ENCODE peak calls at places on chromosomes 12 and 14, in eight cellular contexts. One of them, this sample, is unnamed.

GRCh38 chr14:26286066-26286791 is 311.6 kb downstream of the NOVA1 start:
- DNase-seq in activated CD8-positive, alpha-beta memory T cell treated with anti-CD3 and anti-CD28 coated beads, Interleukin-2, amount 50 U/mL, for 4 hours: no peak
- DNase-seq in tibial artery: no peak
- DNase-seq in RPMI7951: no peak
- DNase-seq in AG10803: no peak
- DNase-seq in stimulated activated CD4-positive, alpha-beta T cell treated with anti-CD3 and anti-CD28 coated beads, Interleukin-2, amount 100 ng/mL, for 48 hours: no peak
- DNase-seq in progenitor cell of endocrine pancreas: no peak
- DNase-seq in AG04450: no peak
- DNase-seq in this sample: no peak

GRCh38 chr14:88879016-88879415 is 54.6 kb downstream of the TTC8 start:
- DNase-seq in AG10803: peak; percentile 66
- DNase-seq in tibial artery: no peak
- DNase-seq in stimulated activated CD4-positive, alpha-beta T cell treated with anti-CD3 and anti-CD28 coated beads, Interleukin-2, amount 100 ng/mL, for 48 hours: no peak
- DNase-seq in activated CD8-positive, alpha-beta memory T cell treated with anti-CD3 and anti-CD28 coated beads, Interleukin-2, amount 50 U/mL, for 4 hours: no peak
- DNase-seq in progenitor cell of endocrine pancreas: no peak
- DNase-seq in AG04450: peak; percentile 46
- DNase-seq in RPMI7951: peak; percentile 85
- DNase-seq in this sample: no peak

GRCh38 chr14:98945611-98946570 is 326.1 kb downstream of the BCL11B start:
- DNase-seq in progenitor cell of endocrine pancreas: no peak
- DNase-seq in activated CD8-positive, alpha-beta memory T cell treated with anti-CD3 and anti-CD28 coated beads, Interleukin-2, amount 50 U/mL, for 4 hours: no peak
- DNase-seq in AG10803: no peak
- DNase-seq in stimulated activated CD4-positive, alpha-beta T cell treated with anti-CD3 and anti-CD28 coated beads, Interleukin-2, amount 100 ng/mL, for 48 hours: no peak
- DNase-seq in tibial artery: no peak
- DNase-seq in AG04450: no peak
- DNase-seq in RPMI7951: peak; percentile 85
- DNase-seq in this sample: no peak

GRCh38 chr14:99737451-99737951 is 53.4 kb downstream of the CYP46A1 start:
- DNase-seq in stimulated activated CD4-positive, alpha-beta T cell treated with anti-CD3 and anti-CD28 coated beads, Interleukin-2, amount 100 ng/mL, for 48 hours: no peak
- DNase-seq in tibial artery: peak; percentile 76
- DNase-seq in activated CD8-positive, alpha-beta memory T cell treated with anti-CD3 and anti-CD28 coated beads, Interleukin-2, amount 50 U/mL, for 4 hours: no peak
- DNase-seq in progenitor cell of endocrine pancreas: no peak
- DNase-seq in AG10803: peak; percentile 11
- DNase-seq in RPMI7951: no peak
- DNase-seq in AG04450: no peak
- DNase-seq in this sample: no peak

GRCh38 chr14:60753264-60754126 is 18.9 kb downstream of the MNAT1 start:
- DNase-seq in tibial artery: no peak
- DNase-seq in progenitor cell of endocrine pancreas: no peak
- DNase-seq in AG10803: peak; percentile 61
- DNase-seq in activated CD8-positive, alpha-beta memory T cell treated with anti-CD3 and anti-CD28 coated beads, Interleukin-2, amount 50 U/mL, for 4 hours: peak; percentile 36
- DNase-seq in RPMI7951: peak; percentile 64
- DNase-seq in AG04450: no peak
- DNase-seq in stimulated activated CD4-positive, alpha-beta T cell treated with anti-CD3 and anti-CD28 coated beads, Interleukin-2, amount 100 ng/mL, for 48 hours: peak; percentile 24
- DNase-seq in this sample: no peak

GRCh38 chr12:29709641-29710040 is 74.1 kb downstream of the TMTC1 start:
- DNase-seq in stimulated activated CD4-positive, alpha-beta T cell treated with anti-CD3 and anti-CD28 coated beads, Interleukin-2, amount 100 ng/mL, for 48 hours: no peak
- DNase-seq in activated CD8-positive, alpha-beta memory T cell treated with anti-CD3 and anti-CD28 coated beads, Interleukin-2, amount 50 U/mL, for 4 hours: no peak
- DNase-seq in tibial artery: no peak
- DNase-seq in AG04450: no peak
- DNase-seq in progenitor cell of endocrine pancreas: no peak
- DNase-seq in RPMI7951: no peak
- DNase-seq in AG10803: no peak
- DNase-seq in this sample: no peak

GRCh38 chr14:73780391-73780790 is 66.2 kb upstream of the PNMA1 start:
- DNase-seq in activated CD8-positive, alpha-beta memory T cell treated with anti-CD3 and anti-CD28 coated beads, Interleukin-2, amount 50 U/mL, for 4 hours: no peak
- DNase-seq in stimulated activated CD4-positive, alpha-beta T cell treated with anti-CD3 and anti-CD28 coated beads, Interleukin-2, amount 100 ng/mL, for 48 hours: no peak
- DNase-seq in AG04450: no peak
- DNase-seq in AG10803: no peak
- DNase-seq in RPMI7951: no peak
- DNase-seq in tibial artery: no peak
- DNase-seq in progenitor cell of endocrine pancreas: no peak
- DNase-seq in this sample: no peak

GRCh38 chr12:119780786-119781434 is 96.2 kb downstream of the CIT start:
- DNase-seq in tibial artery: peak; percentile 22
- DNase-seq in AG04450: no peak
- DNase-seq in AG10803: peak; percentile 44
- DNase-seq in stimulated activated CD4-positive, alpha-beta T cell treated with anti-CD3 and anti-CD28 coated beads, Interleukin-2, amount 100 ng/mL, for 48 hours: no peak
- DNase-seq in activated CD8-positive, alpha-beta memory T cell treated with anti-CD3 and anti-CD28 coated beads, Interleukin-2, amount 50 U/mL, for 4 hours: no peak
- DNase-seq in RPMI7951: peak; percentile 34
- DNase-seq in progenitor cell of endocrine pancreas: peak; percentile 19
- DNase-seq in this sample: no peak

GRCh38 chr14:89507521-89507920 is 90.5 kb upstream of the FOXN3 start:
- DNase-seq in stimulated activated CD4-positive, alpha-beta T cell treated with anti-CD3 and anti-CD28 coated beads, Interleukin-2, amount 100 ng/mL, for 48 hours: no peak
- DNase-seq in RPMI7951: peak; percentile 72
- DNase-seq in progenitor cell of endocrine pancreas: no peak
- DNase-seq in AG04450: no peak
- DNase-seq in tibial artery: no peak
- DNase-seq in AG10803: peak; percentile 79
- DNase-seq in activated CD8-positive, alpha-beta memory T cell treated with anti-CD3 and anti-CD28 coated beads, Interleukin-2, amount 50 U/mL, for 4 hours: no peak
- DNase-seq in this sample: no peak

GRCh38 chr12:19402743-19403400 is 36.4 kb upstream of the AEBP2 start:
- DNase-seq in tibial artery: no peak
- DNase-seq in progenitor cell of endocrine pancreas: no peak
- DNase-seq in AG10803: peak; percentile 56
- DNase-seq in RPMI7951: peak; percentile 52
- DNase-seq in activated CD8-positive, alpha-beta memory T cell treated with anti-CD3 and anti-CD28 coated beads, Interleukin-2, amount 50 U/mL, for 4 hours: no peak
- DNase-seq in AG04450: no peak
- DNase-seq in stimulated activated CD4-positive, alpha-beta T cell treated with anti-CD3 and anti-CD28 coated beads, Interleukin-2, amount 100 ng/mL, for 48 hours: no peak
- DNase-seq in this sample: no peak

GRCh38 chr12:4353785-4354208 is 25.7 kb downstream of the FGF23 start:
- DNase-seq in progenitor cell of endocrine pancreas: no peak
- DNase-seq in AG10803: no peak
- DNase-seq in AG04450: no peak
- DNase-seq in tibial artery: no peak
- DNase-seq in stimulated activated CD4-positive, alpha-beta T cell treated with anti-CD3 and anti-CD28 coated beads, Interleukin-2, amount 100 ng/mL, for 48 hours: no peak
- DNase-seq in activated CD8-positive, alpha-beta memory T cell treated with anti-CD3 and anti-CD28 coated beads, Interleukin-2, amount 50 U/mL, for 4 hours: peak; percentile 50
- DNase-seq in RPMI7951: peak; percentile 5
- DNase-seq in this sample: no peak

GRCh38 chr12:102702447-102703114 is 214.5 kb downstream of the PAH start:
- DNase-seq in tibial artery: peak; percentile 62
- DNase-seq in activated CD8-positive, alpha-beta memory T cell treated with anti-CD3 and anti-CD28 coated beads, Interleukin-2, amount 50 U/mL, for 4 hours: no peak
- DNase-seq in AG04450: peak; percentile 27
- DNase-seq in RPMI7951: peak; percentile 52
- DNase-seq in stimulated activated CD4-positive, alpha-beta T cell treated with anti-CD3 and anti-CD28 coated beads, Interleukin-2, amount 100 ng/mL, for 48 hours: peak; percentile 6
- DNase-seq in AG10803: peak; percentile 79
- DNase-seq in progenitor cell of endocrine pancreas: no peak
- DNase-seq in this sample: no peak

GRCh38 chr12:117212563-117213190 is 22.4 kb upstream of the FBXO21 start:
- DNase-seq in stimulated activated CD4-positive, alpha-beta T cell treated with anti-CD3 and anti-CD28 coated beads, Interleukin-2, amount 100 ng/mL, for 48 hours: peak; percentile 65
- DNase-seq in progenitor cell of endocrine pancreas: peak; percentile 66
- DNase-seq in AG10803: peak; percentile 82
- DNase-seq in tibial artery: peak; percentile 78
- DNase-seq in AG04450: peak; percentile 60
- DNase-seq in RPMI7951: peak; percentile 62
- DNase-seq in activated CD8-positive, alpha-beta memory T cell treated with anti-CD3 and anti-CD28 coated beads, Interleukin-2, amount 50 U/mL, for 4 hours: peak; percentile 57
- DNase-seq in this sample: no peak

GRCh38 chr12:57151741-57152407 is 4.5 kb upstream of the LRP1-AS start:
- DNase-seq in tibial artery: no peak
- DNase-seq in AG04450: peak; percentile 56
- DNase-seq in AG10803: peak; percentile 97
- DNase-seq in activated CD8-positive, alpha-beta memory T cell treated with anti-CD3 and anti-CD28 coated beads, Interleukin-2, amount 50 U/mL, for 4 hours: no peak
- DNase-seq in stimulated activated CD4-positive, alpha-beta T cell treated with anti-CD3 and anti-CD28 coated beads, Interleukin-2, amount 100 ng/mL, for 48 hours: no peak
- DNase-seq in progenitor cell of endocrine pancreas: no peak
- DNase-seq in RPMI7951: peak; percentile 93
- DNase-seq in this sample: no peak

GRCh38 chr14:69685217-69685616 is 73.8 kb downstream of the SUSD6 start:
- DNase-seq in AG04450: no peak
- DNase-seq in RPMI7951: peak; percentile 37
- DNase-seq in progenitor cell of endocrine pancreas: no peak
- DNase-seq in activated CD8-positive, alpha-beta memory T cell treated with anti-CD3 and anti-CD28 coated beads, Interleukin-2, amount 50 U/mL, for 4 hours: peak; percentile 47
- DNase-seq in AG10803: no peak
- DNase-seq in tibial artery: no peak
- DNase-seq in stimulated activated CD4-positive, alpha-beta T cell treated with anti-CD3 and anti-CD28 coated beads, Interleukin-2, amount 100 ng/mL, for 48 hours: peak; percentile 59
- DNase-seq in this sample: no peak

GRCh38 chr12:52402873-52403510 is 3.1 kb downstream of the KRT82 start:
- DNase-seq in RPMI7951: no peak
- DNase-seq in stimulated activated CD4-positive, alpha-beta T cell treated with anti-CD3 and anti-CD28 coated beads, Interleukin-2, amount 100 ng/mL, for 48 hours: no peak
- DNase-seq in tibial artery: no peak
- DNase-seq in AG04450: no peak
- DNase-seq in progenitor cell of endocrine pancreas: no peak
- DNase-seq in activated CD8-positive, alpha-beta memory T cell treated with anti-CD3 and anti-CD28 coated beads, Interleukin-2, amount 50 U/mL, for 4 hours: no peak
- DNase-seq in AG10803: no peak
- DNase-seq in this sample: no peak

GRCh38 chr14:68884031-68885030 is 91.5 kb upstream of the ZFP36L1 start:
- DNase-seq in AG10803: peak; percentile 86
- DNase-seq in tibial artery: peak; percentile 41
- DNase-seq in RPMI7951: peak; percentile 88
- DNase-seq in stimulated activated CD4-positive, alpha-beta T cell treated with anti-CD3 and anti-CD28 coated beads, Interleukin-2, amount 100 ng/mL, for 48 hours: no peak
- DNase-seq in AG04450: peak; percentile 77
- DNase-seq in activated CD8-positive, alpha-beta memory T cell treated with anti-CD3 and anti-CD28 coated beads, Interleukin-2, amount 50 U/mL, for 4 hours: no peak
- DNase-seq in progenitor cell of endocrine pancreas: no peak
- DNase-seq in this sample: no peak

GRCh38 chr14:75968461-75968860 is 13.3 kb downstream of the TGFB3 start:
- DNase-seq in activated CD8-positive, alpha-beta memory T cell treated with anti-CD3 and anti-CD28 coated beads, Interleukin-2, amount 50 U/mL, for 4 hours: no peak
- DNase-seq in stimulated activated CD4-positive, alpha-beta T cell treated with anti-CD3 and anti-CD28 coated beads, Interleukin-2, amount 100 ng/mL, for 48 hours: no peak
- DNase-seq in RPMI7951: no peak
- DNase-seq in progenitor cell of endocrine pancreas: no peak
- DNase-seq in tibial artery: peak; percentile 52
- DNase-seq in AG04450: no peak
- DNase-seq in AG10803: peak; percentile 48
- DNase-seq in this sample: no peak

GRCh38 chr12:79737875-79738718 is 47.3 kb upstream of the PAWR start:
- DNase-seq in AG04450: no peak
- DNase-seq in AG10803: peak; percentile 59
- DNase-seq in progenitor cell of endocrine pancreas: no peak
- DNase-seq in RPMI7951: peak; percentile 64
- DNase-seq in tibial artery: no peak
- DNase-seq in activated CD8-positive, alpha-beta memory T cell treated with anti-CD3 and anti-CD28 coated beads, Interleukin-2, amount 50 U/mL, for 4 hours: no peak
- DNase-seq in stimulated activated CD4-positive, alpha-beta T cell treated with anti-CD3 and anti-CD28 coated beads, Interleukin-2, amount 100 ng/mL, for 48 hours: peak; percentile 14
- DNase-seq in this sample: peak; percentile 41

GRCh38 chr12:58521796-58522195 is 398.5 kb downstream of the LRIG3 start:
- DNase-seq in progenitor cell of endocrine pancreas: no peak
- DNase-seq in tibial artery: no peak
- DNase-seq in stimulated activated CD4-positive, alpha-beta T cell treated with anti-CD3 and anti-CD28 coated beads, Interleukin-2, amount 100 ng/mL, for 48 hours: no peak
- DNase-seq in activated CD8-positive, alpha-beta memory T cell treated with anti-CD3 and anti-CD28 coated beads, Interleukin-2, amount 50 U/mL, for 4 hours: no peak
- DNase-seq in AG10803: no peak
- DNase-seq in AG04450: no peak
- DNase-seq in RPMI7951: no peak
- DNase-seq in this sample: no peak

GRCh38 chr12:68113644-68114043 is 45.9 kb downstream of the IFNG start:
- DNase-seq in activated CD8-positive, alpha-beta memory T cell treated with anti-CD3 and anti-CD28 coated beads, Interleukin-2, amount 50 U/mL, for 4 hours: peak; percentile 51
- DNase-seq in AG04450: no peak
- DNase-seq in RPMI7951: no peak
- DNase-seq in AG10803: no peak
- DNase-seq in stimulated activated CD4-positive, alpha-beta T cell treated with anti-CD3 and anti-CD28 coated beads, Interleukin-2, amount 100 ng/mL, for 48 hours: peak; percentile 48
- DNase-seq in progenitor cell of endocrine pancreas: no peak
- DNase-seq in tibial artery: no peak
- DNase-seq in this sample: no peak

GRCh38 chr12:95989504-95990123 is 6.5 kb downstream of the HAL start:
- DNase-seq in AG04450: no peak
- DNase-seq in tibial artery: no peak
- DNase-seq in stimulated activated CD4-positive, alpha-beta T cell treated with anti-CD3 and anti-CD28 coated beads, Interleukin-2, amount 100 ng/mL, for 48 hours: no peak
- DNase-seq in activated CD8-positive, alpha-beta memory T cell treated with anti-CD3 and anti-CD28 coated beads, Interleukin-2, amount 50 U/mL, for 4 hours: no peak
- DNase-seq in progenitor cell of endocrine pancreas: no peak
- DNase-seq in AG10803: no peak
- DNase-seq in RPMI7951: no peak
- DNase-seq in this sample: no peak

GRCh38 chr12:124129132-124129531 is 156.1 kb downstream of the ZNF664 start:
- DNase-seq in RPMI7951: no peak
- DNase-seq in progenitor cell of endocrine pancreas: no peak
- DNase-seq in tibial artery: no peak
- DNase-seq in stimulated activated CD4-positive, alpha-beta T cell treated with anti-CD3 and anti-CD28 coated beads, Interleukin-2, amount 100 ng/mL, for 48 hours: no peak
- DNase-seq in AG04450: no peak
- DNase-seq in activated CD8-positive, alpha-beta memory T cell treated with anti-CD3 and anti-CD28 coated beads, Interleukin-2, amount 50 U/mL, for 4 hours: no peak
- DNase-seq in AG10803: no peak
- DNase-seq in this sample: no peak

This sample was measured in NCI-H1048.